ENCODE peak calls at places on chromosomes 16 and 17, in seven cellular contexts. J, U, F, D, W, A and V are unnamed samples.
A peak's percentile ranks its signal among the peaks of the same experiment; 100 is the strongest.

GRCh38 chr17:49995055-49995738 is at the start of gene DLX3:
- ATAC-seq in J (peak; percentile 63), U (peak; percentile 36), F (peak; percentile 12), D (peak; percentile 75), W (peak; percentile 67), A (peak; percentile 75), V (peak; percentile 30)

GRCh38 chr17:78458091-78458490 is 79.6 kb downstream of the PGS1 start:
- ATAC-seq in J (no peak), U (no peak), F (no peak), D (no peak), W (no peak), A (no peak), V (no peak)

GRCh38 chr17:1347681-1348318 is 52.2 kb downstream of the YWHAE start:
- ATAC-seq in J (peak; percentile 69), U (peak; percentile 61), F (peak; percentile 62), D (peak; percentile 68), W (peak; percentile 89), A (peak; percentile 59), V (peak; percentile 53)

GRCh38 chr17:80877829-80878303 is 113.8 kb upstream of the CHMP6 start:
- ATAC-seq in J (no peak), U (peak; percentile 29), F (no peak), D (no peak), W (no peak), A (no peak), V (peak; percentile 13)

GRCh38 chr17:35849469-35850348 is 19.0 kb downstream of the HEATR9 start:
- ATAC-seq in J (peak; percentile 63), U (peak; percentile 86), F (peak; percentile 87), D (peak; percentile 89), W (peak; percentile 74), A (no peak), V (peak; percentile 81)

GRCh38 chr16:6492742-6493141 is 839.9 kb upstream of the RBFOX1 start:
- ATAC-seq in J (no peak), U (no peak), F (no peak), D (no peak), W (peak; percentile 74), A (no peak), V (no peak)

GRCh38 chr16:57620316-57621231 is 7.9 kb upstream of the ADGRG1 start:
- ATAC-seq in J (no peak), U (no peak), F (no peak), D (no peak), W (peak; percentile 51), A (no peak), V (no peak)

GRCh38 chr16:8623634-8624033 is 2.1 kb downstream of the METTL22 start:
- ATAC-seq in J (no peak), U (no peak), F (no peak), D (no peak), W (no peak), A (no peak), V (no peak)

GRCh38 chr17:1473841-1474240 is 17.8 kb upstream of the CRK start:
- ATAC-seq in J (no peak), U (peak; percentile 70), F (no peak), D (no peak), W (no peak), A (no peak), V (peak; percentile 79)